ENCODE peak calls at places on chromosomes 11 and 22, in ten cellular contexts. T is progenitor cell of endocrine pancreas; Q is activated CD8-positive, alpha-beta T cell treated with anti-CD3 and anti-CD28 coated beads for 36 hours; R is cardiac muscle cell; X is stomach; K is CD8-positive, alpha-beta T cell; Y is mesothelial cell of epicardium; J is mammary epithelial cell; L is choroid plexus epithelial cell; U is Peyer's patch. F is an unnamed sample.

GRCh38 chr22:31119026-31119717 is 3.6 kb upstream of the INPP5J start:
- DNase-seq in X (no peak), U (no peak), J (no peak), R (no peak), K (no peak), Y (no peak), L (no peak), Q (no peak), T (no peak), F (no peak)

GRCh38 chr11:64789331-64790204 is 11.2 kb upstream of the SF1 start:
- DNase-seq in K (no peak), X (no peak), Y (no peak), U (no peak), R (no peak), Q (no peak), L (no peak), J (no peak), T (no peak), F (no peak)

GRCh38 chr11:111963786-111964385 is 26.7 kb downstream of the DIXDC1 start:
- DNase-seq in X (no peak), K (no peak), Q (no peak), L (no peak), U (no peak), T (no peak), Y (no peak), R (no peak), J (no peak), F (no peak)

GRCh38 chr11:74466916-74467885 is at the start of gene KCNE3:
- DNase-seq in T (no peak), K (no peak), Y (no peak), J (no peak), X (peak; percentile 57), L (peak; percentile 78), Q (no peak), U (peak; percentile 56), R (peak; percentile 70), F (peak; percentile 90)

GRCh38 chr11:61911124-61911700 is 6.2 kb downstream of the RAB3IL1 start:
- DNase-seq in Y (no peak), K (no peak), U (no peak), X (no peak), L (no peak), T (no peak), J (no peak), R (no peak), Q (no peak), F (no peak)

GRCh38 chr11:81644239-81644840 is 1089.3 kb downstream of the FAM181B start:
- DNase-seq in U (no peak), J (peak; percentile 51), L (peak; percentile 75), Q (peak; percentile 16), X (no peak), K (no peak), T (no peak), R (peak; percentile 58), Y (no peak), F (peak; percentile 70)

GRCh38 chr11:68509105-68509504 is 48.6 kb downstream of the PPP6R3 start:
- DNase-seq in T (no peak), R (no peak), Q (no peak), Y (no peak), K (no peak), L (no peak), J (no peak), U (no peak), X (no peak), F (no peak)

GRCh38 chr11:66289548-66290331 is 797 bp upstream of the YIF1A start:
- DNase-seq in R (no peak), K (peak; percentile 75), Q (peak; percentile 91), U (peak; percentile 87), X (peak; percentile 77), T (peak; percentile 74), J (no peak), Y (peak; percentile 91), L (no peak), F (peak; percentile 89)

GRCh38 chr11:8683115-8683807 is 669 bp downstream of the RPL27A start:
- DNase-seq in R (no peak), L (peak; percentile 36), U (no peak), J (no peak), K (no peak), X (no peak), Y (no peak), T (peak; percentile 16), Q (peak; percentile 25), F (no peak)

GRCh38 chr11:60658409-60658808 is 41.0 kb upstream of the MS4A8 start:
- DNase-seq in Y (no peak), J (no peak), R (no peak), U (no peak), Q (no peak), X (peak; percentile 31), K (no peak), L (no peak), T (no peak), F (no peak)

GRCh38 chr11:60657880-60658279 is 41.5 kb upstream of the MS4A8 start:
- DNase-seq in X (peak; percentile 26), U (peak; percentile 72), Q (no peak), L (no peak), R (no peak), T (no peak), J (no peak), K (no peak), Y (no peak), F (no peak)
- TF ChIP-seq CTCF in X (no peak), U (peak; percentile 76), Q (no peak), L (no peak), R (no peak), T (no peak), J (no peak), K (no peak), Y (no peak), F (no peak)

GRCh38 chr22:45251828-45252227 is 11.1 kb upstream of the KIAA0930 start:
- DNase-seq in Q (no peak), X (no peak), L (no peak), U (no peak), T (no peak), Y (no peak), R (no peak), J (no peak), K (no peak), F (no peak)
- TF ChIP-seq CTCF in Q (no peak), X (no peak), L (peak; percentile 9), U (no peak), T (no peak), Y (no peak), R (no peak), J (no peak), K (no peak), F (no peak)

GRCh38 chr22:20442485-20443284 is 5.1 kb upstream of the SCARF2 start:
- DNase-seq in U (no peak), J (no peak), K (no peak), Q (no peak), L (no peak), T (no peak), R (no peak), X (no peak), Y (no peak), F (no peak)

GRCh38 chr22:20446383-20446970 is 8.9 kb upstream of the SCARF2 start:
- DNase-seq in X (no peak), K (no peak), R (no peak), Q (no peak), Y (no peak), J (no peak), U (no peak), T (no peak), L (no peak), F (no peak)

GRCh38 chr22:20440637-20441591 is 3.3 kb upstream of the SCARF2 start:
- DNase-seq in X (no peak), L (no peak), U (no peak), R (no peak), K (no peak), J (no peak), Y (no peak), T (no peak), Q (no peak), F (no peak)

GRCh38 chr22:20441631-20442484 is 4.2 kb upstream of the SCARF2 start:
- DNase-seq in Q (no peak), Y (no peak), J (no peak), X (no peak), L (peak; percentile 44), K (no peak), T (no peak), R (peak; percentile 47), U (no peak), F (no peak)

GRCh38 chr22:20444325-20444724 is 6.7 kb upstream of the SCARF2 start:
- DNase-seq in Q (no peak), J (no peak), L (no peak), T (no peak), R (no peak), U (no peak), X (no peak), K (no peak), Y (no peak), F (no peak)
- TF ChIP-seq CTCF in Q (no peak), J (no peak), L (no peak), T (no peak), R (no peak), U (no peak), X (no peak), K (no peak), Y (no peak), F (no peak)

GRCh38 chr22:38724176-38724575 is 18.4 kb downstream of the GTPBP1 start:
- DNase-seq in L (no peak), Y (no peak), T (no peak), X (no peak), U (no peak), Q (no peak), J (no peak), R (no peak), K (no peak), F (no peak)

GRCh38 chr22:38725900-38726655 is 20.3 kb downstream of the GTPBP1 start:
- DNase-seq in L (no peak), K (no peak), Q (no peak), U (no peak), X (no peak), T (no peak), R (no peak), J (no peak), Y (no peak), F (no peak)

GRCh38 chr22:38727123-38727522 is 21.4 kb downstream of the GTPBP1 start:
- DNase-seq in L (no peak), Q (no peak), Y (no peak), X (no peak), T (no peak), R (no peak), U (no peak), J (no peak), K (no peak), F (no peak)

GRCh38 chr22:38727530-38728451 is 22.0 kb downstream of the GTPBP1 start:
- DNase-seq in Y (no peak), T (no peak), R (no peak), U (no peak), X (no peak), Q (no peak), L (no peak), J (no peak), K (no peak), F (no peak)

DNA sequence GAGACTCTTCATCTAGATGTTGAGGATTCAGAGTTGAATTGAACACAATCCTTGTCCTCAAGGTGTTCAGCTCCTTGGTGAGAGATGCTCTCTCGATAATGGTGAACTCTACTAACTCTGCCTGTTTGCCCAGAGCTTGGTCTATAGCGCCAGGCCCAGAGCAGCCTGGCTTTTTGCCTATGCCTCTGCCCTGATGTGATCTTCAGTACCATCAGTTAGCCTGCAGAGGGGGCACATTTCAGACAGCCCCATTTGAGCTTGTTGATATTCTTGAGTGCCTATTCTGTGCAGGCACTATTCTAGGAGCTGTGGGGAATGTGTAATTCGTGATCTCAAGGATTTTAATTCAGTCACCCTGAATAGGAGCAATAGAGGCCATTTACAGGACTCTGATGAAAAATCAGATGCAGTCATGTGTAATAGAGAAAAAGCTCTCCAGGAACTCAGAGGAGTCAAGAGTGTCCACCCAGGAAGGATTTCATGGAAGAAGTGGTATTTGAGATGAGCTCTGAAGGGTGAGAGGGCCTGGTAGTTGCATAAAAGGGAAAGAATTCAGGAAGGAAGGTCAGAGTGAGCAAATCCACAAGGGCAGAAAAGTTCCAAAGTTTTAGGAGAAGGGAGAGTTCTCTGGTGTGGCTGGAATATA is 19.3 kb downstream of the GTPBP1 start:
- DNase-seq in K (no peak), L (peak; percentile 66), T (no peak), R (peak; percentile 44), X (no peak), Q (peak; percentile 31), Y (no peak), J (peak; percentile 28), U (no peak), F (peak; percentile 54)
- TF ChIP-seq CTCF in K (peak; percentile 68), L (peak; percentile 73), T (peak; percentile 47), R (peak; percentile 56), X (no peak), Q (peak; percentile 43), Y (peak; percentile 43), J (peak; percentile 53), U (peak; percentile 47), F (peak; percentile 30)

F was measured in NB4.